ENCODE peak calls at places on chromosomes 16 and 17, in nine cellular contexts. I, Z, E, D, U, S, N, Y and B are unnamed samples.

GRCh38 chr17:43085489-43085888 is 39.7 kb downstream of the BRCA1 start:
- DNase-seq in I (peak), Z (peak), E (no peak), D (no peak), U (no peak), S (no peak), N (no peak), Y (no peak), B (peak)

GRCh38 chr17:79677646-79678045 is 53.1 kb upstream of the ENPP7 start:
- DNase-seq in I (no peak), Z (no peak), E (no peak), D (peak), U (no peak), S (no peak), N (no peak), Y (no peak), B (no peak)

GRCh38 chr17:74070374-74070773 is 133.1 kb upstream of the RPL38 start:
- DNase-seq in I (no peak), Z (no peak), E (no peak), D (no peak), U (no peak), S (no peak), N (no peak), Y (no peak), B (no peak)

GRCh38 chr16:85916141-85916890 is 17.4 kb downstream of the IRF8 start:
- DNase-seq in I (no peak), Z (peak), E (peak), D (peak), U (no peak), S (no peak), N (peak), Y (no peak), B (no peak)

GRCh38 chr17:29617481-29618271 is 5.0 kb downstream of the CORO6 start:
- DNase-seq in I (peak), Z (peak), E (peak), D (peak), U (no peak), S (peak), N (peak), Y (peak), B (no peak)

GRCh38 chr16:59633996-59634579 is 900.0 kb upstream of the GOT2 start:
- DNase-seq in I (peak), Z (peak), E (no peak), D (no peak), U (peak), S (no peak), N (no peak), Y (peak), B (peak)

GRCh38 chr16:52251495-52251894 is 295.4 kb downstream of the TOX3 start:
- DNase-seq in I (peak), Z (no peak), E (no peak), D (no peak), U (no peak), S (no peak), N (no peak), Y (no peak), B (no peak)

GRCh38 chr16:10558305-10558704 is 22.1 kb downstream of the EMP2 start:
- DNase-seq in I (no peak), Z (no peak), E (no peak), D (no peak), U (no peak), S (no peak), N (no peak), Y (no peak), B (no peak)

GRCh38 chr16:73042807-73043206 is 5.1 kb downstream of the ZFHX3 start:
- DNase-seq in I (no peak), Z (no peak), E (no peak), D (no peak), U (no peak), S (peak), N (no peak), Y (no peak), B (no peak)

GRCh38 chr17:27329146-27329805 is 35.4 kb downstream of the WSB1 start:
- DNase-seq in I (no peak), Z (no peak), E (no peak), D (no peak), U (no peak), S (no peak), N (peak), Y (no peak), B (no peak)

GRCh38 chr17:33241390-33241789 is 51.7 kb downstream of the ASIC2 start:
- DNase-seq in I (peak), Z (peak), E (no peak), D (no peak), U (no peak), S (no peak), N (no peak), Y (peak), B (no peak)

GRCh38 chr16:87806246-87806607 is 40.4 kb upstream of the KLHDC4 start:
- DNase-seq in I (peak), Z (no peak), E (peak), D (no peak), U (no peak), S (no peak), N (no peak), Y (no peak), B (no peak)

GRCh38 chr16:26992661-26993365 is 73.9 kb upstream of the C16orf82 start:
- DNase-seq in I (no peak), Z (no peak), E (no peak), D (no peak), U (no peak), S (no peak), N (no peak), Y (no peak), B (no peak)

GRCh38 chr16:28563218-28563617 is 9.5 kb downstream of the SGF29 start:
- DNase-seq in I (no peak), Z (no peak), E (no peak), D (no peak), U (no peak), S (no peak), N (no peak), Y (no peak), B (no peak)

GRCh38 chr16:4240624-4241023 is 1.3 kb downstream of the SRL start:
- DNase-seq in I (no peak), Z (no peak), E (no peak), D (peak), U (no peak), S (no peak), N (no peak), Y (no peak), B (no peak)

GRCh38 chr16:71230122-71230845 is at the start of gene HYDIN:
- DNase-seq in I (peak), Z (peak), E (peak), D (no peak), U (no peak), S (no peak), N (peak), Y (peak), B (peak)

GRCh38 chr17:15398291-15398690 is 56.9 kb upstream of the TEKT3 start:
- DNase-seq in I (no peak), Z (peak), E (no peak), D (no peak), U (no peak), S (no peak), N (no peak), Y (no peak), B (no peak)

GRCh38 chr16:88721236-88721635 is 14.9 kb downstream of the CTU2 start:
- DNase-seq in I (no peak), Z (no peak), E (no peak), D (no peak), U (no peak), S (no peak), N (no peak), Y (no peak), B (no peak)

GRCh38 chr17:41811549-41812175 is at the start of gene P3H4:
- DNase-seq in I (peak), Z (peak), E (peak), D (peak), U (no peak), S (peak), N (peak), Y (peak), B (no peak)

GRCh38 chr17:41812176-41813038 is at the start of gene FKBP10:
- DNase-seq in I (peak), Z (peak), E (peak), D (peak), U (peak), S (peak), N (peak), Y (peak), B (peak)

GRCh38 chr17:41813039-41813680 is 356 bp downstream of the FKBP10 start:
- DNase-seq in I (no peak), Z (no peak), E (no peak), D (no peak), U (no peak), S (no peak), N (no peak), Y (no peak), B (no peak)

GRCh38 chr17:41814195-41814594 is 1.4 kb downstream of the FKBP10 start:
- DNase-seq in I (no peak), Z (peak), E (no peak), D (no peak), U (no peak), S (no peak), N (no peak), Y (no peak), B (peak)

DNA sequence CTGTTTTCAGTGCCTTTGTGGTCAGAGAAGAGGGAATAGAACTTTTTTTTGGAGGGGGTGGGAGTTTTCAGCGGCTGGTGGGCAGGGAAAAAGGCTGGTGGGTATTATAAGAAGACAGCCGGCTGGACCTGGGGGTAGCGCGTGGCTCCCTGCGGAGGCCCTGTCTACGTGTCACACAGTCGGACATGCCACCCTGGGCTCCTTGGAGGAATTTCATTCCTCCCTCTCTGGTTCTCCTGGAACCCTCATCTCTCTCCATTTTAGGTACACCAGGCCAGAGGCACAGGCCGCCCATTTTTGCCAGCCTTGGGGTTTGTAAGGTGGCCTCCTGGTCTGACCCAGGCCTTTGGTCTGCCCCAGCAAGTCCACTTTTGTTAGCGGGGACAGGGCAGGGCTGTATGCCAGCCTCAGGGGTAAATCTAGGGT is 908 bp downstream of the FKBP10 start:
- DNase-seq in I (no peak), Z (no peak), E (no peak), D (no peak), U (no peak), S (no peak), N (no peak), Y (no peak), B (no peak)
- H3K4me3 ChIP-seq in I (peak), Z (peak), E (no peak), D (peak), U (peak), S (no peak), N (no peak), Y (peak), B (peak)

DNA sequence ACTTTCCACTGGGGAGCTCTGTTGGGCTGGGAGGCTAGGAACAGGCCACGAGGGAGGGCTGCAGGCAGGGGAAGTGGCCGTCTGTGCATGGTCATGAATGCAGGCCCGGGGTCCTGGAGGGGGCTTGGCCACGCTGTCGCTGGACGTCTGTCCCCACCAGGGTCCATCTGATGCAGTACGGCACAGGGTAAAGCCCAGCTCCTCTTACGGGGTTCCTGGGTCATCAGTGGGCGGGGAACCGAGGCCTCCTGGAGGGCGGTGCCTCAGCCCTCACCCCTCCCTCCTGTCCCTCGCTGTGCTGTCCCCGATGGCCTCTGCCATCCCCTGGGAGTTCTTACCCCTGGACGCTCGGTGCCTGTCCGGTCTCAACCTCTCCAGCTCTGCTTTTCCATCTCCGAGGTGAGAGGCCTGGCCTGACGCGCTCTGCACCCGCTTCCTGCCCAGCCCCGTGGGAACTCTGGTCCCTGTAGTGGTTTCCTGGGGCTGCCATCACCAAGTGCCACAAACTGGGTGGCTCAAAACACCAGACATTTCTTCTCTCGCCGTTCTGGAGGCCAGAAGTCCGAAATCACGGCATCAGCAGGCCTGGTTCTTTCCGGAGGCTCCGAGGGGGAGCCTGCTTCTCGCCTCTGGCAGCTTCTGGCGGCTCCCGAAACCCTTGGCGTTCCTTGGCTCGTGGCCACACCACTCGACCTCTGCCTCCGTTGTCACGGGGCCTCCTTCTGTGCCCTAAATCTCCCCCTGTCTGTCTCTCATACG is 182.8 kb downstream of the SEC14L1 start:
- DNase-seq in I (no peak), Z (peak), E (peak), D (no peak), U (no peak), S (peak), N (peak), Y (no peak), B (no peak)
- H3K4me3 ChIP-seq in I (no peak), Z (peak), E (no peak), D (peak), U (peak), S (peak), N (no peak), Y (peak), B (peak)

DNA sequence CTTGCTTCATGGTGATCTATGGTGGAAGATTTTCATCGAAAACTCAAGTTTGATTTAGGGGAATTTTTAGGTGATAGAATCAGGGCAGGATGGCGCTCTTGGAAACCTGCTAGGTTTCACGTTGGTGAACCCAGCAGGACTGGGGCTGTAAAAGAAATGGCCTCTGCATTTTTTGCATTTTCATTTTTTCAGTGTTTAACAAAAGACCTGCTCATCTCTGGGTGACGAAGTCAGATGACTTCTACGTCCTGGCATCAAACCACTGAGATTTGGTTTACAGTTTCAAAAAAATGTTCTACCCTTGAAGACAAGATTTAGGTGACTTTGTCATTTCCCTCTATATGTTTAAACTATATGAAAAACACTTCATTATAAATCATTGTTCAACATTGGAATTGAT is 1.9 kb downstream of the PGS1 start:
- DNase-seq in I (no peak), Z (no peak), E (no peak), D (no peak), U (no peak), S (no peak), N (no peak), Y (no peak), B (no peak)
- H3K4me3 ChIP-seq in I (no peak), Z (no peak), E (no peak), D (no peak), U (no peak), S (no peak), N (no peak), Y (no peak), B (no peak)

GRCh38 chr17:80981062-80981902 is 10.4 kb upstream of the CHMP6 start:
- DNase-seq in I (no peak), Z (no peak), E (no peak), D (no peak), U (no peak), S (peak), N (no peak), Y (no peak), B (no peak)
- H3K4me3 ChIP-seq in I (no peak), Z (no peak), E (no peak), D (peak), U (peak), S (no peak), N (no peak), Y (no peak), B (no peak)

DNA sequence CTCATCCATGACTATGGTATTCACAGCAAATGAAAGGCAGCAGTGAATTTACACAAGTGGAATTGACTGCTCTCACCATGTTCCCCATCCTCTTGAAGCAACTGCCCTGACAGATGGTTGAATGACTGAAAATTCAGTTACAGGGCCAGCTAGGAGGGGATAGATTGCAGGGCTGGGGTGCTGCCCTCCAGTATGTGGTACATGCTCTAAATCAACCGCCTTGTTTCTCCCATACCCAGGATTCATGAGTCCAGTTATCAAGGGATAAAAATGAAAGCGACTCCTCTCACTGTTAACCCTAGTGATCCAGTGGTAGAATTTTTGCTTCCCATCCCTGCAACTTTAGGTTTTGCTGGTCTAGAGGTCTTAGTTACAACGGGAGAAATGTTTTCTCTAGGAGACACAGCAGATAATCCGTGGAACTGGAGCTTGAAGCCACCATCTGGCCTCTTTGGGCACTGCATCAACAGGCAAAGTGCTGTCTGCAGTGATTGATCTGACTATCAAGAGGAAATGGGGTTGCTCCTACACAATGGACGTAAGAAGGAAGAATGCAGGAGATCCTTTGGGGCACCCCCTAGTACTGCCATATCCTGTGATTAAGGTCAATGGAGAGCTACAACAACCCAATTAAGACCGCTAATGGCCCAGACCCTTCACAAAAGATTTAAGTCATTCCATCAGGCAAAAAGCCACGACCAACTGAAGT is 32.0 kb downstream of the SCPEP1 start:
- DNase-seq in I (peak), Z (peak), E (peak), D (peak), U (no peak), S (peak), N (peak), Y (peak), B (peak)
- H3K4me3 ChIP-seq in I (no peak), Z (no peak), E (no peak), D (no peak), U (no peak), S (no peak), N (no peak), Y (no peak), B (no peak)